ENCODE peak calls at places on chromosomes 13 and 19, in nine cellular contexts. X, R, T, U, E, W, O, K and D are unnamed samples.

GRCh38 chr19:51777570-51778460 is 16.8 kb downstream of the FPR2 start:
- DNase-seq in X (peak), R (peak), T (peak), U (peak), E (peak), W (peak), O (peak), K (peak), D (peak)

GRCh38 chr13:92994056-92994455 is 232.6 kb upstream of the GPC6 start:
- DNase-seq in X (no peak), R (no peak), T (peak), U (no peak), E (no peak), W (no peak), O (no peak), K (peak), D (no peak)

GRCh38 chr13:77699059-77699680 is 1.7 kb downstream of the SLAIN1 start:
- DNase-seq in X (no peak), R (no peak), T (no peak), U (no peak), E (no peak), W (no peak), O (no peak), K (no peak), D (no peak)

GRCh38 chr13:73835138-73835721 is 299.0 kb downstream of the KLF12 start:
- DNase-seq in X (peak), R (peak), T (peak), U (peak), E (peak), W (peak), O (peak), K (peak), D (peak)

GRCh38 chr13:30880756-30881155 is 25.3 kb upstream of the MEDAG start:
- DNase-seq in X (no peak), R (no peak), T (peak), U (no peak), E (peak), W (no peak), O (no peak), K (peak), D (no peak)

GRCh38 chr19:49150106-49150943 is 4.9 kb downstream of the HRC start:
- DNase-seq in X (peak), R (peak), T (peak), U (peak), E (peak), W (peak), O (peak), K (peak), D (peak)

GRCh38 chr13:35672611-35673010 is 196.1 kb upstream of the MAB21L1 start:
- DNase-seq in X (no peak), R (no peak), T (peak), U (no peak), E (no peak), W (no peak), O (no peak), K (no peak), D (no peak)

GRCh38 chr13:30681489-30682242 is 53.7 kb upstream of the ALOX5AP start:
- DNase-seq in X (no peak), R (no peak), T (peak), U (no peak), E (peak), W (peak), O (no peak), K (no peak), D (no peak)

GRCh38 chr13:105806335-105806920 is 729.0 kb downstream of the EFNB2 start:
- DNase-seq in X (no peak), R (no peak), T (no peak), U (no peak), E (no peak), W (no peak), O (no peak), K (no peak), D (no peak)

GRCh38 chr19:17448190-17448967 is at the start of gene TMEM221:
- DNase-seq in X (no peak), R (peak), T (peak), U (peak), E (peak), W (peak), O (peak), K (peak), D (no peak)

GRCh38 chr19:35268546-35269424 is at the start of gene USF2:
- DNase-seq in X (peak), R (peak), T (peak), U (peak), E (peak), W (peak), O (peak), K (peak), D (peak)

GRCh38 chr13:79779761-79780160 is 298.8 kb downstream of the NDFIP2 start:
- DNase-seq in X (no peak), R (no peak), T (peak), U (no peak), E (peak), W (no peak), O (peak), K (peak), D (no peak)

GRCh38 chr13:57569981-57570380 is 61.6 kb upstream of the PCDH17 start:
- DNase-seq in X (peak), R (no peak), T (no peak), U (no peak), E (no peak), W (no peak), O (no peak), K (peak), D (no peak)

GRCh38 chr19:51626675-51627074 is 3.5 kb downstream of the SIGLEC5 start:
- DNase-seq in X (no peak), R (no peak), T (no peak), U (no peak), E (no peak), W (no peak), O (no peak), K (no peak), D (no peak)

GRCh38 chr19:52237197-52237596 is 32.2 kb upstream of the ZNF766 start:
- DNase-seq in X (no peak), R (no peak), T (no peak), U (no peak), E (no peak), W (no peak), O (no peak), K (no peak), D (no peak)

GRCh38 chr13:70668983-70669382 is 560.7 kb upstream of the KLHL1 start:
- DNase-seq in X (no peak), R (no peak), T (no peak), U (no peak), E (no peak), W (no peak), O (no peak), K (peak), D (no peak)

GRCh38 chr13:30319703-30320102 is 12.4 kb upstream of the KATNAL1 start:
- DNase-seq in X (no peak), R (no peak), T (peak), U (no peak), E (no peak), W (no peak), O (no peak), K (no peak), D (no peak)

GRCh38 chr13:45412274-45413049 is 5.7 kb downstream of the SLC25A30 start:
- DNase-seq in X (no peak), R (no peak), T (no peak), U (no peak), E (no peak), W (no peak), O (no peak), K (peak), D (no peak)

GRCh38 chr13:77397636-77398035 is 70.7 kb upstream of the MYCBP2 start:
- DNase-seq in X (no peak), R (no peak), T (peak), U (no peak), E (no peak), W (no peak), O (no peak), K (no peak), D (no peak)

GRCh38 chr13:76153239-76153638 is 517.1 kb downstream of the LMO7 start:
- DNase-seq in X (peak), R (no peak), T (no peak), U (no peak), E (no peak), W (no peak), O (no peak), K (no peak), D (no peak)

GRCh38 chr19:18972301-18972831 is 31.3 kb upstream of the HOMER3 start:
- DNase-seq in X (no peak), R (no peak), T (peak), U (no peak), E (no peak), W (no peak), O (no peak), K (no peak), D (no peak)

GRCh38 chr13:67048084-67048792 is 181.9 kb downstream of the PCDH9 start:
- DNase-seq in X (no peak), R (peak), T (no peak), U (no peak), E (peak), W (no peak), O (peak), K (no peak), D (no peak)

GRCh38 chr19:10230155-10230903 is 802 bp downstream of the S1PR2 start:
- DNase-seq in X (no peak), R (no peak), T (peak), U (peak), E (peak), W (peak), O (peak), K (no peak), D (no peak)

GRCh38 chr19:277581-278165 is 13.5 kb downstream of the PLPP2 start:
- DNase-seq in X (no peak), R (no peak), T (peak), U (peak), E (peak), W (peak), O (peak), K (no peak), D (no peak)

GRCh38 chr19:19106061-19106551 is 32.2 kb downstream of the TMEM161A start:
- DNase-seq in X (no peak), R (no peak), T (no peak), U (peak), E (peak), W (no peak), O (peak), K (no peak), D (no peak)

GRCh38 chr19:48274938-48275337 is 5.1 kb downstream of the ZNF114 start:
- DNase-seq in X (no peak), R (no peak), T (no peak), U (no peak), E (no peak), W (no peak), O (no peak), K (no peak), D (no peak)

GRCh38 chr19:50562329-50562728 is 5.9 kb downstream of the LRRC4B start:
- DNase-seq in X (no peak), R (no peak), T (no peak), U (no peak), E (no peak), W (no peak), O (no peak), K (no peak), D (no peak)

GRCh38 chr13:74250738-74251190 is 116.6 kb upstream of the KLF12 start:
- DNase-seq in X (no peak), R (no peak), T (peak), U (no peak), E (no peak), W (peak), O (no peak), K (peak), D (no peak)

GRCh38 chr13:98570929-98571372 is 6.0 kb downstream of the STK24 start:
- DNase-seq in X (peak), R (peak), T (no peak), U (no peak), E (peak), W (no peak), O (no peak), K (peak), D (peak)

GRCh38 chr19:6241680-6242079 is 38.1 kb downstream of the MLLT1 start:
- DNase-seq in X (no peak), R (no peak), T (no peak), U (no peak), E (no peak), W (peak), O (no peak), K (no peak), D (no peak)

GRCh38 chr19:38830039-38830733 is 1.4 kb downstream of the ECH1 start:
- DNase-seq in X (no peak), R (no peak), T (peak), U (no peak), E (no peak), W (no peak), O (no peak), K (peak), D (no peak)

GRCh38 chr13:30268673-30269072 is 38.7 kb downstream of the KATNAL1 start:
- DNase-seq in X (no peak), R (no peak), T (no peak), U (no peak), E (no peak), W (no peak), O (no peak), K (no peak), D (no peak)

GRCh38 chr13:80101040-80101439 is 239.9 kb downstream of the SPRY2 start:
- DNase-seq in X (no peak), R (no peak), T (no peak), U (no peak), E (peak), W (no peak), O (no peak), K (no peak), D (no peak)

GRCh38 chr13:100933841-100934240 is 259.2 kb upstream of the TMTC4 start:
- DNase-seq in X (no peak), R (no peak), T (no peak), U (no peak), E (no peak), W (no peak), O (no peak), K (no peak), D (no peak)

GRCh38 chr13:113920606-113921306 is 53.1 kb downstream of the C13orf46 start:
- DNase-seq in X (no peak), R (no peak), T (no peak), U (no peak), E (no peak), W (no peak), O (no peak), K (no peak), D (no peak)
- TF ChIP-seq EZH2phosphoT487 in X (no peak), R (no peak), T (no peak), U (no peak), E (no peak), W (no peak), O (no peak), K (no peak), D (no peak)

DNA sequence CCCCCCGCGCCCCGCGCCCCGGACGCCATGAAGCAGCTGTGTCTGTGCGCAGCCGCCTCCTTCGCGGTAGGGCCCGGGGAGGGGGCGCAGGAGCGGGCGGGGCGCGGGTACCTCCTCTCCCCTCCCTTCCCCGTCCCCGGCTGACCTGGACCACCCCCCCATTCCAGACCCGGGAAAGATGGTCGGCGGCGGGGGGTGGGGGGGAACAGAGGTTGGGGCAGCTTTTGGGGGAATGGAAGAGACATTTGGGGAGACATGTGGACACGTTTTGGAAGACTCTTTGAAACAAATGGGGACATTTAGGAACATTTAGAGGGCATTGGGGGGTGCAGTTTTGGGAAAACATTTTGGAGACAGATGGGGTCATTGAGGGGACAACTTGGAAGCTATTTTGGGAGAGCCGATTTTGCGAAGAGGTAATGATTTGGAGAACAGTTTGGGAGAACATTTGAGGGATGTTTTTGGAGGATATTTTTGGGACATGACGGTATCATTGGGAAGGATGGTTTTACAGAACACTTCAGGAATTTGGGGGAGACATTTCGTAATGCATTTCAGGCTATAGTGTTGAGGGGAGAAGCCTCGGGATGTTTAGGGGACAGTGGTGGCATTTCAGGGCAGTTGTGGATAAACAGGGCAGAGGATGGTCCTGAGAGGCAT is 16.1 kb downstream of the ANKRD24 start:
- DNase-seq in X (no peak), R (no peak), T (no peak), U (peak), E (no peak), W (no peak), O (no peak), K (no peak), D (no peak)
- TF ChIP-seq EZH2phosphoT487 in X (no peak), R (no peak), T (no peak), U (no peak), E (no peak), W (no peak), O (peak), K (no peak), D (no peak)

GRCh38 chr19:14449321-14449720 is 16.2 kb downstream of the PKN1 start:
- DNase-seq in X (no peak), R (no peak), T (peak), U (no peak), E (no peak), W (no peak), O (no peak), K (peak), D (no peak)
- TF ChIP-seq EZH2phosphoT487 in X (no peak), R (no peak), T (no peak), U (no peak), E (no peak), W (no peak), O (no peak), K (no peak), D (no peak)

DNA sequence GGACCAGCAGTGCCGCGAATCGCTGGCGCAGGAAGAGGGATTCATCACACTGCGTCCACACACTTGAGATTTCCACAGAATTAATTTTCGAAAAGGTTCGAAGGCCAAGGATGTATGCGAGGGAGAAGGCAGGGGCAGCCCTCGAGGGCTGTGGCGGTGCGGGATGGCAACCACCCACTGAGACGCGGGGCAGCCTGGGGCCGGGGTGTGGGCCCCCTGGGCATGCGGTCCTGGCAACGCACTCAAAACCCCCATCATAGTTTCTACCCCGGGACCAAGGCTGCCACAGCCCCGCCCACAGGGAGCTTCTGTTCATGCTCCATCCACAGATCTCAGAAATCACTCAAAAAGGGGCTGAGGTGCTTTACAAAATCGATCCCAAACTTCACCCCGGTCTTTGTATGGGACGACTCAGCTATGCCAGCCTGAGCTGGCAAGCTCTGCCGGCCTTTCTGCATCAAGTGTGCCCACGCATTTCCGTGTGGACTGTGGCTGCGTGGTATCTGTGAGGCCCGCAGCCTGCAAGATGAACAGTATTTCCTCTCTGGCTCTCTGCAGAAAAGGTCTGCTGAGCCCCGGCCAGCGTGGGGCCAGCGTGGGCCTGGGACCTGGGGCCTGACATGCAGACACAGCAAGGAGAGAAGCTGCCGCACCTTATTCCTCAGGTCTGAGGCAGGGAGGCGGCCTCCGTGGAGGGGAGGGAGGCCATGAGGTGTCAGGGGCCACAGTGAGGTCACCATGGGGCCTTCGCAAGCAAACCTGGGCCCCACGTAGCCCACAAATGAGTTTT is 19.2 kb downstream of the ZNF787 start:
- DNase-seq in X (no peak), R (no peak), T (no peak), U (no peak), E (no peak), W (no peak), O (no peak), K (no peak), D (no peak)
- TF ChIP-seq EZH2phosphoT487 in X (no peak), R (no peak), T (no peak), U (no peak), E (no peak), W (no peak), O (no peak), K (no peak), D (no peak)

DNA sequence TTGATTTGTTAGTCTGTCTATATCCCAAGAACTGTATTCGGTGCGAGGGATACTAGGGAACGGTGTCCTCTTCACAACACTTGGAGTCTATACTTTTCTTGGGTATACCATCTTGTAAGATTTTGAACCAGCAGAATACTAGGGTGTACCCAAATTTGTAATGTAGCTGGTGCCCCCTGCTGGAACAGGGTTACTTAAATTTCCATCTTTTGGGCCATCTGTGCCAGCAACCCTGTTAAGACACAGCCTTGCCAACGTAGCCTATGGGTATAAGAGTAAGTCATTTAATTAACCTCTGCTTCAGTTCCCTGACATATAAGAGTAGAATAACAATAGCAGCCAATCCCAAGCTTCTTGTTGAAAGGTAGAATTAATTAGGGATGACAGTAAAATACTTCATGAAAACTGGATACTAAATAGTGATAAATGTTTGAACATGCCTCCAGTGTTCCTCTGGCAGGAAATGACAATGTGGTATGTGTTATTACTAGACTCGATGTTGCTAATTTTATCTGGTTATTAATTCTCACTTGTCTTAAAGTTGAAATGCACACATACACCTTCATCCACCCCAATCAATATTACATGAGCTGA is 607.6 kb downstream of the FGF9 start:
- DNase-seq in X (peak), R (peak), T (peak), U (peak), E (peak), W (peak), O (peak), K (peak), D (peak)
- TF ChIP-seq EZH2phosphoT487 in X (no peak), R (no peak), T (no peak), U (no peak), E (no peak), W (no peak), O (no peak), K (no peak), D (no peak)

GRCh38 chr19:11265785-11266236 is 3.5 kb upstream of the DOCK6 start:
- DNase-seq in X (no peak), R (no peak), T (peak), U (no peak), E (peak), W (no peak), O (no peak), K (peak), D (peak)

GRCh38 chr19:11267316-11268085 is 5.2 kb upstream of the DOCK6 start:
- DNase-seq in X (no peak), R (no peak), T (no peak), U (no peak), E (no peak), W (no peak), O (no peak), K (no peak), D (no peak)

GRCh38 chr19:11268783-11269267 is 6.5 kb upstream of the DOCK6 start:
- DNase-seq in X (no peak), R (no peak), T (peak), U (no peak), E (no peak), W (peak), O (no peak), K (peak), D (no peak)

GRCh38 chr19:11273288-11273687 is 11.0 kb upstream of the DOCK6 start:
- DNase-seq in X (no peak), R (no peak), T (no peak), U (no peak), E (no peak), W (no peak), O (no peak), K (no peak), D (no peak)

GRCh38 chr19:11269408-11269807 is 7.1 kb upstream of the DOCK6 start:
- DNase-seq in X (no peak), R (no peak), T (peak), U (no peak), E (no peak), W (no peak), O (no peak), K (peak), D (no peak)
- TF ChIP-seq EZH2phosphoT487 in X (no peak), R (no peak), T (no peak), U (no peak), E (no peak), W (no peak), O (no peak), K (no peak), D (no peak)

GRCh38 chr13:113400621-113401451 is 36.9 kb upstream of the GRTP1 start:
- DNase-seq in X (no peak), R (peak), T (no peak), U (no peak), E (no peak), W (no peak), O (no peak), K (no peak), D (no peak)
- TF ChIP-seq EZH2phosphoT487 in X (no peak), R (no peak), T (no peak), U (no peak), E (no peak), W (no peak), O (no peak), K (no peak), D (no peak)